ENCODE peak calls at places on chromosomes 12 and 14, in nine cellular contexts. U is fibroblast of the aortic adventitia, D is breast epithelium, V is neural crest cell, E is HFFc6, N is upper lobe of right lung, F is MCF 10A, S is natural killer cell, R is fibroblast of mammary gland. Y is an unnamed sample.

GRCh38 chr14:69948311-69948710 is 69.1 kb downstream of the SMOC1 start:
- DNase-seq in R (no peak), S (no peak), F (no peak), N (no peak), D (no peak), U (no peak), V (no peak), E (no peak), Y (peak; percentile 17)

GRCh38 chr14:69574266-69574953 is at the start of gene CCDC177:
- DNase-seq in R (peak; percentile 52), S (peak; percentile 63), V (peak; percentile 74), U (peak; percentile 57), E (peak; percentile 14), D (peak; percentile 39), F (peak; percentile 63), N (peak; percentile 85), Y (peak; percentile 72)

GRCh38 chr14:102029956-102030355 is 56.9 kb downstream of the HSP90AA1 start:
- DNase-seq in E (peak; percentile 27), R (peak; percentile 33), N (no peak), D (no peak), U (peak; percentile 37), S (no peak), F (no peak), V (no peak), Y (peak; percentile 99)

GRCh38 chr12:78229491-78230209 is 399.0 kb downstream of the NAV3 start:
- DNase-seq in D (no peak), F (peak; percentile 58), R (peak; percentile 69), N (no peak), E (peak; percentile 55), U (peak; percentile 53), S (no peak), V (peak; percentile 38), Y (peak; percentile 81)

GRCh38 chr12:91098942-91099341 is 12.4 kb downstream of the LUM start:
- DNase-seq in V (no peak), U (peak; percentile 93), F (peak; percentile 71), E (peak; percentile 84), D (no peak), R (peak; percentile 93), S (no peak), N (no peak), Y (peak; percentile 97)

GRCh38 chr12:47775100-47775911 is 2.3 kb downstream of the SLC48A1 start:
- DNase-seq in D (no peak), F (no peak), N (peak; percentile 66), U (peak; percentile 48), E (peak; percentile 64), R (peak; percentile 45), S (no peak), V (no peak), Y (peak; percentile 57)

GRCh38 chr12:113136128-113136989 is 798 bp upstream of the RASAL1 start:
- DNase-seq in D (no peak), E (no peak), F (no peak), N (no peak), V (no peak), S (no peak), U (no peak), R (no peak), Y (no peak)

GRCh38 chr12:56020437-56021189 is at the start of gene IKZF4:
- DNase-seq in V (peak; percentile 90), S (no peak), U (peak; percentile 51), D (no peak), E (no peak), F (no peak), N (peak; percentile 72), R (no peak), Y (peak; percentile 71)

GRCh38 chr12:11976005-11976404 is 94.7 kb upstream of the BCL2L14 start:
- DNase-seq in U (no peak), V (no peak), S (no peak), R (no peak), N (no peak), D (no peak), F (no peak), E (no peak), Y (no peak)

GRCh38 chr12:11978985-11979384 is 91.8 kb upstream of the BCL2L14 start:
- DNase-seq in S (no peak), V (no peak), F (peak; percentile 46), E (no peak), U (no peak), R (peak; percentile 49), N (no peak), D (no peak), Y (peak; percentile 60)

GRCh38 chr12:11986165-11986564 is 84.6 kb upstream of the BCL2L14 start:
- DNase-seq in D (no peak), F (no peak), N (no peak), R (no peak), E (no peak), V (no peak), S (no peak), U (no peak), Y (no peak)

GRCh38 chr12:11980133-11980532 is 90.6 kb upstream of the BCL2L14 start:
- DNase-seq in R (no peak), S (no peak), F (no peak), D (no peak), U (no peak), V (no peak), E (no peak), N (no peak), Y (no peak)

DNA sequence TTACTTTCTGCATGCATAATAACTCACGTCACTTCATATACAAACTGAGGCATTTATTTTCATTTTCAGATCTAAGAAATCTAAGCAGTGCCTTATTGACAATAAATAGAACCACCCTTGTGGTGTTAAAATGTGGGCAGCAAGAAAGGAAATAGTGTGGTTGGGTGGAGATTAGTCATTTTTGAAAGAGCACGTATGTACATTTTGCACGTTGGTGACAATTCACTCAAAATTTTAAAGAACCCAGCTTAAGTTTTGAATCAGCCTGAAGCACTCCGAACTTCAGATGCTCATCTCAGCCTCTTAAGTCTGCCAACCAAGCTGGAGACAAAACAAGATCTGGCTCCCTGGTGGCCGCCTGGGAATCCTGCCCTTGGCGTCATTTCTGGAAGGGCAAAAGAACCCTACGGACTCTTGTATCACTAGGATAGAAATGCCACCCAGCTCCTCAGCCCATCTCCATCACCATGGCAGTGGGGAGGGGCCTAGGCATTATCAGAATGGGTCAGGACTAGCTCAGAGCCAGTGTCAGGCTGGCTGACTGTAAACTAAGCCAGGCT is 89.5 kb upstream of the BCL2L14 start:
- DNase-seq in S (peak; percentile 37), U (peak; percentile 7), R (peak; percentile 24), D (no peak), V (no peak), E (no peak), F (no peak), N (no peak), Y (no peak)
- TF ChIP-seq CTCF in S (no peak), U (no peak), R (no peak), D (no peak), V (no peak), E (no peak), F (no peak), N (no peak), Y (no peak)

DNA sequence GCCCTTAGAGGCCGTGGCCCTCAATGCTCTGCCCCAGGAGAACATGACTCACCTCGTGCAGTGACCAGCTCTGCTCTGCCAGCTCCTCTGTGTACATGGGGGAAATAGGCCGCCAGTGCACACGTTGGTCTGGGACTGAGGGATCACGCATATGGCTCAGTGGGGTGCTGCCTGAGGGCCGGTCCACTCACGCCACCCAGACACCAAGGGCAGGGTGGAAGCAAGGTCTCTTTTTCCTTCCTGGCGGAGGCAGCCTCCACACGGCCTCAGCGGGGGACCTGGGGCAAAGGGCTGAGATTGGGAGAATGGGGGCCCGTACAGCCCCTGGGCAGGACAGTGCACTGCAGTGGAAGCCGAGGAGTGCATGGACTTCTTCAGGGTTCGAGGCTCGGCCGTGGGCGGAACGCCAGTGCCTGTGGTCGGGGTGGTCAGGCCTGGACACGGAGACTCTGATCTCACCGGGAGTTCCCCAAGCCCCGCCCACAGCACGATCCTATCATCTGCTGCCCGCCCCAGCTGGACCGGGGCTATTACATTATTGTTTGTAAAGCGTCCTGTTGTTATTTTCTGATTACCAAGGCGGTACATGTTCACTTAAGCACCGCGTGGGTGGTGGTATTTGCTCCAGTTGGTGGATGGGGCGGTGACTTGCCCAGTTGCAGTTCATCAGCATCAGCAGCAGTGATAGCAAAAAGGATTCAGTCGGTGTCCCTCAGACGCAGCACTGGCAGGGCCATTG is 38.8 kb upstream of the TDRD9 start:
- DNase-seq in S (no peak), N (peak; percentile 80), F (peak; percentile 70), E (no peak), R (peak; percentile 47), D (no peak), U (no peak), V (no peak), Y (peak; percentile 35)
- TF ChIP-seq CTCF in S (no peak), N (no peak), F (no peak), E (no peak), R (no peak), D (no peak), U (no peak), V (no peak), Y (no peak)

GRCh38 chr12:12812163-12812562 is 983 bp upstream of the DDX47 start:
- DNase-seq in V (no peak), F (no peak), U (no peak), D (no peak), E (no peak), S (no peak), R (no peak), N (no peak), Y (no peak)
- TF ChIP-seq CTCF in V (no peak), F (no peak), U (peak; percentile 12), D (no peak), E (no peak), S (no peak), R (no peak), N (peak; percentile 6), Y (no peak)

DNA sequence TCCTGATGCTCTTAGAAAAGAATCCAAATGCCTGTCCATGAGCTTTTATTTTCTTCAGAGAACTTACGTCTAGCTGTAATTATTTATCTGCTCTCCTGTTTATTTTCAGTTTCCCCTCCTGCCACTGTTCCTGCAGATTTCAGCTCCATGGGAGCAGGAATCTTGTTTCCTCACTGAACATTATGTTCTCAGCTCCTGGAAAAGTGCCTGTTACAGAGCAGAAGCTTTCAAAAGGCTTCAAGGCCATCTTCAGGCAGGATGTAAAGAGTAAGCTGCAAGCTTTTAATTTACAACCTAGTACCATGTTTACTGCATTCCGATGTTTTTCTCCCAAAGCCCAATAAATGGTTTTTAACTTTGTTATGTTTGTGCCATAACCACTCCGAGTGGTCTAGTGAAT is 98.4 kb upstream of the BTG1 start:
- DNase-seq in V (no peak), D (peak; percentile 20), U (peak; percentile 33), S (no peak), N (no peak), F (peak; percentile 25), E (no peak), R (peak; percentile 82), Y (peak; percentile 76)
- TF ChIP-seq CTCF in V (no peak), D (no peak), U (no peak), S (no peak), N (peak; percentile 22), F (no peak), E (no peak), R (peak; percentile 28), Y (peak; percentile 33)

GRCh38 chr14:99753225-99754140 is 39.7 kb upstream of the EML1 start:
- DNase-seq in S (no peak), V (no peak), N (no peak), F (no peak), U (no peak), E (no peak), R (no peak), D (no peak), Y (no peak)
- TF ChIP-seq CTCF in S (no peak), V (no peak), N (no peak), F (no peak), U (peak; percentile 2), E (peak; percentile 13), R (no peak), D (no peak), Y (no peak)